ENCODE peak calls at places on chromosome 7, in ten cellular contexts. Y is psoas muscle, W is tibial artery, E is ascending aorta, Z is astrocyte, L is left lung, S is tibial nerve, G is GM23338, A is upper lobe of right lung, J is WERI-Rb-1. H is an unnamed sample. For H3K27me3 and H3K36me3, the result is how much of the 10 kb centered on the place peaks cover.

GRCh38 chr7:291302-292092 is 1.5 kb downstream of the FOXL3 start:
- DNase-seq in Y (no peak), W (no peak), E (no peak), Z (peak), L (no peak), S (no peak), G (no peak), A (peak), J (no peak), H (no peak)

GRCh38 chr7:134469622-134470021 is 10.7 kb upstream of the AKR1B1 start:
- DNase-seq in Y (no peak), W (no peak), E (no peak), Z (no peak), L (no peak), S (no peak), G (no peak), A (no peak), J (no peak), H (no peak)

GRCh38 chr7:125681508-125681907 is 751.9 kb upstream of the POT1 start:
- DNase-seq in Y (no peak), W (no peak), E (no peak), Z (no peak), L (no peak), S (no peak), G (no peak), A (no peak), J (no peak), H (no peak)

GRCh38 chr7:128017880-128018845 is 13.1 kb downstream of the LRRC4 start:
- DNase-seq in Y (no peak), W (no peak), E (no peak), Z (peak), L (peak), S (no peak), G (no peak), A (no peak), J (no peak), H (no peak)

GRCh38 chr7:76296743-76297740 is 5.4 kb upstream of the HSPB1 start:
- DNase-seq in Y (no peak), W (peak), E (peak), Z (peak), L (peak), S (peak), G (no peak), A (peak), J (no peak), H (no peak)

GRCh38 chr7:51303142-51303525 is 13.5 kb downstream of the COBL start:
- DNase-seq in Y (no peak), W (no peak), E (no peak), Z (no peak), L (no peak), S (no peak), G (no peak), A (no peak), J (no peak), H (no peak)

GRCh38 chr7:64863969-64864368 is 39.1 kb upstream of the ZNF273 start:
- DNase-seq in Y (no peak), W (no peak), E (no peak), Z (no peak), L (no peak), S (no peak), G (no peak), A (no peak), J (no peak), H (no peak)

GRCh38 chr7:134420509-134421125 is 38.3 kb downstream of the AKR1B1 start:
- DNase-seq in Y (no peak), W (no peak), E (no peak), Z (peak), L (no peak), S (no peak), G (peak), A (no peak), J (peak), H (peak)

GRCh38 chr7:130896898-130897514 is 163.0 kb upstream of the KLF14 start:
- DNase-seq in Y (peak), W (no peak), E (no peak), Z (peak), L (peak), S (no peak), G (peak), A (peak), J (peak), H (peak)

GRCh38 chr7:145557805-145558204 is 558.8 kb upstream of the CNTNAP2 start:
- DNase-seq in Y (peak), W (no peak), E (no peak), Z (no peak), L (no peak), S (no peak), G (no peak), A (no peak), J (no peak), H (no peak)

GRCh38 chr7:77457779-77458178 is 41.6 kb upstream of the GSAP start:
- DNase-seq in Y (no peak), W (no peak), E (no peak), Z (no peak), L (no peak), S (no peak), G (no peak), A (no peak), J (no peak), H (no peak)

GRCh38 chr7:113013761-113014449 is 72.7 kb downstream of the GPR85 start:
- DNase-seq in Y (no peak), W (no peak), E (no peak), Z (no peak), L (no peak), S (no peak), G (no peak), A (no peak), J (no peak), H (no peak)

GRCh38 chr7:42186181-42186580 is 50.8 kb downstream of the GLI3 start:
- DNase-seq in Y (no peak), W (no peak), E (no peak), Z (no peak), L (no peak), S (no peak), G (peak), A (no peak), J (peak), H (no peak)

GRCh38 chr7:100893318-100893895 is 2.3 kb downstream of the ACHE start:
- DNase-seq in Y (no peak), W (no peak), E (no peak), Z (no peak), L (no peak), S (no peak), G (no peak), A (no peak), J (no peak), H (no peak)
- H3K27me3 ChIP-seq in Y (under half), W (under half), E (under half), Z (under half), L (half or more), S (half or more), G (under half), A (under half), J (under half), H (half or more)

DNA sequence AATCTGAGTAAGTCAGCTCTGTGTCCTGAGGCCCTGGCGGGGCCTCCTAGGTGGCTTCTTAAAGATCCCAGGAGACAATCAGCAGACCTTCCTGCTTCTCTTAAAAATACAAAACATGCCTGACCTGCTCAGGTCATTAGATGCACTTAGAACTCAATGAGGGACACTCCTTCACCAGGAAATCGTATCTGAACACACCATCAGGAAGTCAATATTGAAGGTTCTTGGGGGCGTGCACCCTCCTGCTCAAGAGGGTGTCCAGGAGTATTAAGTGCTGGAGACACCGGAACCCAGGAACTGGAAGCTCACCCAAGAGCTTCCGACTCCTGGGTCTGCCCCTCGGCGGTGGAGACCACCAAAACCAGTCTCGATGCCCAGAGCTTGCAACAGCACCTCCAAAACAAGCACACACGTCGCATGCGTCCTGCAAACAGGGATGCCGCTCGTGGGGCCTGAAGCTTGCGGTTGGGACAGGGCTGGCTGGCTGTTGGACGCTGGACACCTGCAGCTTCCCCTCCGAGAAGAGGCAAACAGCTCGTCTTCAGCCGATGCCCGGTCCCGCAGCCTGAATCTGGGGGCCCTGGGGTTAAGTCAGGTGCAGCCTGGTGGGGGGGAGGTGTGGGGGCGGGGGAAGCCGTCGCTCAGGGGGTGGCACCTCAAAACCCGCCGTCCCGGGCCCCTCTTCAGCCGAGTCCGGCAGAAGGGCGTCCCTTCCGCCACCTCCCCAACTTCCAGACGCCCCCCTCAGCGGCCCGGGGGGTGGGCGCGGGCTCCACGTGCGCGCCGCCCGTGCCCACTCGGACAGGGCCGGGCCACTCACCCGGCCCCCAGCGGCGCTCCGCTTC is 722 bp downstream of the RAPGEF5 start:
- DNase-seq in Y (no peak), W (no peak), E (no peak), Z (no peak), L (no peak), S (no peak), G (peak), A (peak), J (peak), H (no peak)
- H3K4me3 ChIP-seq in Y (peak), W (peak), E (peak), Z (peak), L (peak), S (no peak), G (peak), A (peak), J (peak), H (peak)

GRCh38 chr7:26399747-26400146 is 108.1 kb downstream of the SNX10 start:
- DNase-seq in Y (no peak), W (no peak), E (no peak), Z (no peak), L (no peak), S (no peak), G (no peak), A (no peak), J (no peak), H (no peak)

GRCh38 chr7:26399309-26399610 is 107.6 kb downstream of the SNX10 start:
- DNase-seq in Y (peak), W (peak), E (no peak), Z (no peak), L (peak), S (no peak), G (peak), A (no peak), J (peak), H (peak)

GRCh38 chr7:26397786-26398435 is 106.2 kb downstream of the SNX10 start:
- DNase-seq in Y (peak), W (peak), E (no peak), Z (no peak), L (no peak), S (no peak), G (peak), A (no peak), J (peak), H (peak)

GRCh38 chr7:26397326-26397725 is 105.7 kb downstream of the SNX10 start:
- DNase-seq in Y (no peak), W (peak), E (no peak), Z (no peak), L (no peak), S (no peak), G (no peak), A (no peak), J (peak), H (no peak)

DNA sequence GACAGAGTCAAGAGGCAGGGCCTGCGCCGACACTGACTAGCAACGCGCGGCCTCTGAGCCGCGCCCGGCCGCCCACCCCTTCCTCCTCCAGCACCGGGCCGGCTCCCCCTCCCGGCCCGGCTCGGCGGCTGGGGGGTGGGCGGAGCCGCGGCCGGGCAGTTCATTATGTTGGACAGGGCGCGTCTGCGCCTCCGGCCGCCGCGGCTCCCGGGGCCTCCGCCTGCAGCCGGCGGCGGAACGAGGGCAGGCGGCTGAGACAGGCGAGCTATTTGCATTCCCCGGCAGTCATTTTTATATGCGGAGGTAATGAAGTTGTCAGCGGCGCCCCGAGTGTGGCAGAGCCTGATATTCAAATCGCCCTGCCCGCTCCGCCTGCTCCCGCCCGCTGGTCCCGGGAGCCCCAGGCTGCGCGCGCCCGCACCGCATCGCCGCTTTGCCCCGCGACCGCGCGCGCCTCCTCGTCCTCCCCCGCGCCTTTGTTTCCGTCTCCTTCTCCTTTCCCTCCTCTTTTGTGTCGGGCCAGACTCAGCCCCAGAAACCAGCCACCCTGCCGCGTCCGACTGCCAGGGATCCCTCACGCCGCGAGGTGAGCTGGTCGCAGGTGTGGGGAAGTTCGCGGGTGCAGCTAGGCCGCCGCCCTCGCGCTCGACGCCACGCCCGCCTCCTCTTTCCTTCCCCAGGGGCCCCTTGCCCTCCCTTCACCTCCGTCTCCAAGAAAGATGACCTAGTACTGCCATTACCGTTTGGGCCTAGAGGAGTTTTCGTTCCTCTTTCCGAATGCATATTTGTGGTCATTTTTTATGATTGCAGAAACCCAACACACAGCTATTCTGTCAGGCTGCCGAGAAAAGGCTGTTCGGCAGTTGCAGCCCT is 107.0 kb downstream of the SNX10 start:
- DNase-seq in Y (peak), W (peak), E (no peak), Z (peak), L (peak), S (peak), G (peak), A (peak), J (peak), H (peak)
- H3K36me3 ChIP-seq in Y (under half), W (under half), E (under half), Z (under half), L (under half), S (under half), G (under half), A (under half), J (under half), H (under half)

GRCh38 chr7:100967292-100967863 is 2.0 kb upstream of the MUC12 start:
- DNase-seq in Y (no peak), W (no peak), E (no peak), Z (no peak), L (no peak), S (no peak), G (peak), A (no peak), J (no peak), H (no peak)

GRCh38 chr7:100968650-100969049 is 715 bp upstream of the MUC12 start:
- DNase-seq in Y (no peak), W (no peak), E (no peak), Z (no peak), L (no peak), S (no peak), G (no peak), A (no peak), J (no peak), H (no peak)

GRCh38 chr7:100968031-100968430 is 1.3 kb upstream of the MUC12 start:
- DNase-seq in Y (no peak), W (no peak), E (no peak), Z (no peak), L (no peak), S (no peak), G (peak), A (no peak), J (no peak), H (no peak)

GRCh38 chr7:100971111-100972001 is 2.0 kb downstream of the MUC12 start:
- DNase-seq in Y (no peak), W (no peak), E (no peak), Z (no peak), L (no peak), S (no peak), G (no peak), A (no peak), J (no peak), H (no peak)

DNA sequence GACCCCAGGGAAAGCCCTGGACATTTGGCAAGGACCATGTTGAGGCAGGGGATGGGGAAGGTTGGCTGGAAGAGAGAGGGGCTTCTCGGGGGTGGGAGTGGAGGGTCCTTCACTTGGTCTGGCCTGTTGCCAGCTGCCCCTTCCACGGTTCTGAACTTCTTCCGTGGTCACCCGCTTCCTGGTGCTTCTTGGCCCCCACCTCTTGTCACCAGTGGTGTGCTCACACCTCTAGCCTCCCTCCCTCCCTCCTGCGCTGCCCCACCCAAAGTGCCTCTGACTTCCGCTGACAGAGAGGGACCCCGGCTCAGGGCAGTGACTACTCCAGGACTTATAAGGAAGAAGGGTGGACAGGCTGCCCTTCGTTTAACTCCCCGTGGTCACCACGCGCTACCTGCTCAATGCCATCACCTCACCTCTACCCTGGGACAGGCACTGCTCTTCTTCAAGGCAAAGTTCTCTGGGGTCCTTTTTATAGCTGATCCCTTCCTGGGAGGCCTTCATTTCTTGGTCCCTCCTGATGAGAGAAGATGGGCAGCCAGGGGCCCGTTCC is at the start of gene MUC12:
- DNase-seq in Y (no peak), W (no peak), E (no peak), Z (no peak), L (no peak), S (no peak), G (no peak), A (no peak), J (no peak), H (no peak)
- H3K27me3 ChIP-seq in Y (half or more), W (under half), E (under half), Z (under half), L (half or more), S (half or more), G (under half), A (half or more), J (half or more), H (half or more)

GRCh38 chr7:94354950-94355349 is 39.7 kb upstream of the COL1A2 start:
- DNase-seq in Y (no peak), W (no peak), E (no peak), Z (no peak), L (no peak), S (no peak), G (no peak), A (no peak), J (no peak), H (no peak)
- H3K4me3 ChIP-seq in Y (no peak), W (no peak), E (no peak), Z (no peak), L (no peak), S (no peak), G (no peak), A (no peak), J (no peak), H (no peak)